ENCODE peak calls at places on chromosomes 2 and 18, in six cellular contexts. I is AG09309, N is A549, L is tibial artery, V is hepatocyte, H is adrenal gland. Y is an unnamed sample.

GRCh38 chr18:31562726-31563125 is 29.0 kb upstream of the TTR start:
- DNase-seq in V (no peak), N (no peak), I (no peak), H (peak), L (no peak), Y (no peak)

GRCh38 chr2:45782968-45783367 is 131.5 kb downstream of the PRKCE start:
- DNase-seq in L (no peak), N (no peak), V (no peak), I (no peak), H (no peak), Y (no peak)

GRCh38 chr2:216695401-216695821 is at the start of gene IGFBP5:
- DNase-seq in H (peak), L (peak), N (no peak), V (peak), I (peak), Y (no peak)

GRCh38 chr18:78457011-78457410 is 522.6 kb upstream of the SALL3 start:
- DNase-seq in I (no peak), V (no peak), H (no peak), L (no peak), N (no peak), Y (no peak)

GRCh38 chr2:210225461-210225798 is 183 bp upstream of the ACADL start:
- DNase-seq in H (no peak), N (no peak), I (no peak), L (no peak), V (no peak), Y (no peak)

GRCh38 chr2:9291331-9291730 is 84.7 kb downstream of the ASAP2 start:
- DNase-seq in V (no peak), I (no peak), H (no peak), N (no peak), L (no peak), Y (no peak)

GRCh38 chr2:101622210-101622609 is 75.3 kb upstream of the MAP4K4 start:
- DNase-seq in I (no peak), N (no peak), L (no peak), V (no peak), H (no peak), Y (no peak)

GRCh38 chr2:62014102-62014501 is 108.6 kb downstream of the COMMD1 start:
- DNase-seq in N (peak), L (peak), V (peak), H (peak), I (peak), Y (no peak)

GRCh38 chr2:100446696-100447095 is 23.6 kb upstream of the NMS start:
- DNase-seq in I (no peak), N (no peak), V (no peak), H (no peak), L (no peak), Y (no peak)

GRCh38 chr2:210188755-210189154 is 17.5 kb upstream of the KANSL1L start:
- DNase-seq in L (no peak), I (no peak), V (no peak), H (no peak), N (no peak), Y (no peak)

GRCh38 chr2:26640331-26640745 is 828 bp downstream of the CIB4 start:
- DNase-seq in I (peak), V (peak), H (peak), N (no peak), L (no peak), Y (no peak)

GRCh38 chr2:223210489-223210888 is 158.5 kb downstream of the KCNE4 start:
- DNase-seq in N (no peak), I (no peak), V (no peak), L (no peak), H (no peak), Y (no peak)

GRCh38 chr2:111708478-111708877 is 175.5 kb downstream of the ANAPC1 start:
- DNase-seq in L (no peak), H (no peak), I (no peak), V (no peak), N (no peak), Y (no peak)

GRCh38 chr2:96877513-96878159 is 7.8 kb upstream of the SEMA4C start:
- DNase-seq in I (no peak), V (no peak), N (no peak), H (no peak), L (no peak), Y (no peak)

GRCh38 chr2:237324446-237325236 is 89.3 kb downstream of the COL6A3 start:
- DNase-seq in I (no peak), H (peak), V (peak), L (no peak), N (no peak), Y (no peak)

GRCh38 chr18:24544141-24544498 is 83.7 kb downstream of the HRH4 start:
- DNase-seq in N (peak), L (no peak), H (peak), I (no peak), V (peak), Y (peak)
- TF ChIP-seq CTCF in N (peak), L (peak), H (no peak), I (peak), V (peak), Y (peak)

GRCh38 chr2:118678985-118679384 is 168.5 kb downstream of the EN1 start:
- DNase-seq in V (no peak), N (no peak), I (no peak), H (no peak), L (no peak), Y (no peak)

GRCh38 chr2:118672571-118673158 is 174.8 kb downstream of the EN1 start:
- DNase-seq in L (no peak), I (no peak), N (no peak), H (no peak), V (peak), Y (no peak)

GRCh38 chr2:118672055-118672454 is 175.4 kb downstream of the EN1 start:
- DNase-seq in N (no peak), L (no peak), V (no peak), I (no peak), H (no peak), Y (no peak)

GRCh38 chr2:118675531-118675930 is 171.9 kb downstream of the EN1 start:
- DNase-seq in H (no peak), L (peak), V (no peak), I (no peak), N (no peak), Y (no peak)

DNA sequence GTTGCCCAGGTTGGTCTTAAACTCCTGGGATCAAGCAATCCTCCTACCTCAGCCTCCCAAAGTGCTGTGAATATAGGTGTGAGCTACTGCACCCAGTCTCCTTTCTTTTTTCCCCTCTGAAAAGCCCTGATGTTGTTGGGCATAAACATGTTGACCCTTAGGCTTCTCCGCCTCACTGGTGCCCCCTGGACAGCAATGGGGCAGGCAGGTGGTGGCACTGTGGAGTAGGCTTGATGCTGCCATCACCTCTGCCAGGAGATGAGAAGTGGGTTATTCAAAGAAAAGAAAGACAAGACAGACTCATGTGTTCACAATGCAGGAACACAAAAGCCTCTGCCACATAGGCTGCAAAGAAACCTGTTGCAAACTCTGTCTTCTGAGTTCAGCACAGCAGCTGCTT is 169.9 kb downstream of the EN1 start:
- DNase-seq in V (no peak), H (no peak), N (no peak), I (no peak), L (no peak), Y (no peak)
- TF ChIP-seq CTCF in V (no peak), H (no peak), N (no peak), I (no peak), L (no peak), Y (no peak)

DNA sequence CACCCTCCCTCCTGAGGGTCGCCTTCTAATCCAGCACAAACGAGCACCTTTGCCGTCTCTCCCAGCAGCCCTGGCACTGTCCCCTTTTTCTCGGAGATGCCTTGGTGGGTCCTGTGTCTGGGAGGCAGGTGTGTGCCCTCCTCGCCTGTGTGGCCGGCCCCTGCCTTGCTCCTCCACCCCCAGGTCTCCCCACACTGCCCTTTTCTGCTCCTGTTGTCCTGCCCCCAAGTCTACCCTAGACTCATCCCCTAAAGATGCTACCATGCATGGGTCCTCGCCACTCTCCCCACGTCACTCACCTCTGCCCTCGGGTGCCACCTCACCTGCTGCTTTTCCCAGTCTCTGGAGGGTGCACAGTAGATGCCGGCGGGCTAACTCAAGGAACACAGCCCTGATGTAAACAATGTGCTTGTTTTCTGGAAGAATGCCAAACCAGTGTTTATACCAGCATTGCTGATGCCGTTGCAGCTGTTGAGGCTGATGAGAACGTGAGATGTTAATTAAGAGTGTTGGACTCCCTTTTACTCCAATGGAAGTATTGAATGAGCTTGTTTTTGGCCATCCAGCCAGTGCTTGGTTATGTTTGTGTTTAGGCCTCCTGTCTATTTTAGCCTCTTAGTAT is 223.1 kb downstream of the AGAP1 start:
- DNase-seq in V (no peak), L (no peak), N (no peak), H (no peak), I (no peak), Y (no peak)
- TF ChIP-seq CTCF in V (no peak), L (no peak), N (no peak), H (no peak), I (no peak), Y (no peak)

DNA sequence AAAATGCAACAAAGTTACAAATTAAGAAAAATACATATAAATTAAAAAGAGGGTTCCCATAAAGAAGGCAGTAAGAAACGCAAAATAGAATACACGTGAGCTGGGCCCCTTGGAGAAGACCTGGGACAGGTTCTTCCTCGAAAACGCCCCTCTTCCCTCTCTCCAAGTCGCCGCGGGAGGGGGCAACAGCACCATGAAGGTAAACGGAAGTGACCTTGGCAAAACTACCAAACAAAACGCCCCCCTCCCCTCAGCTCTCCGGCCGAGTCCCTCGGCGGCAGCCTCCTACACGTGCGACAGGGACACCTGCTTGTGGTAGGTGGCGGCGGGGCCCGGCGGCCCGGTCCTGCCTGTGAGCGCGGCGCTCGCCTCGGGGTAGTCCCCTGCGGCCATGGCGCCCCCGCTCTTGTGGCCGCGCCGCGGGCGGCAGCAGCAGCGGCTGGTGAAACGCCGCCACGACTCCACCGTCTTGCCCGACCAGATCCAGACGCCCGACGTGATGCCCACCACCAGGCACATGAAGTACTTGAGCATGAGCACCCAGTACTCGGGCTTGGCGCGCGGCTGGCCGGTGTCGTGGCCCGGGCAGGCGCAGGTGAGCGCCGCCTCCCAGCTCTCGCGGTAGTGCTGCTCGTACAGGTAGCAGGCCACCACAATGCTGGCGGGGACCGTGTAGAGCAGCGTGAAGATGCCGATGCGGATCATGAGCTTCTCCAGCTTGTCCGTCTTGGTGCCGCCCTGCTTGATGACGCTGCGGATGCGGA is 2.8 kb downstream of the FZD5 start:
- DNase-seq in I (no peak), H (no peak), N (no peak), V (peak), L (no peak), Y (peak)
- TF ChIP-seq CTCF in I (no peak), H (no peak), N (no peak), V (peak), L (no peak), Y (peak)

Y was measured in GM13977.